ENCODE peak calls at places on chromosomes 16 and 17, in seven cellular contexts. One of them, this sample, is unnamed.
A peak's percentile ranks its signal among the peaks of the same experiment; 100 is the strongest.

GRCh38 chr17:74875970-74876593 is 3.3 kb upstream of the FDXR start:
- DNase-seq in mesendoderm: peak; percentile 44
- DNase-seq in H1: no peak
- DNase-seq in H9: no peak
- DNase-seq in IMR-90: no peak
- DNase-seq in neuronal stem cell: no peak
- DNase-seq in trophoblast cell: no peak
- DNase-seq in this sample: no peak

GRCh38 chr17:7356072-7356549 is 1.2 kb downstream of the TMEM95 start:
- DNase-seq in H1: peak; percentile 82
- DNase-seq in H9: peak; percentile 98
- DNase-seq in IMR-90: peak; percentile 53
- DNase-seq in mesendoderm: peak; percentile 91
- DNase-seq in trophoblast cell: peak; percentile 93
- DNase-seq in neuronal stem cell: peak; percentile 76
- DNase-seq in this sample: peak; percentile 67

GRCh38 chr17:76683921-76684745 is 26.6 kb downstream of the MXRA7 start:
- DNase-seq in trophoblast cell: no peak
- DNase-seq in neuronal stem cell: no peak
- DNase-seq in IMR-90: no peak
- DNase-seq in mesendoderm: no peak
- DNase-seq in H9: no peak
- DNase-seq in H1: no peak
- DNase-seq in this sample: no peak

GRCh38 chr16:70163596-70163995 is 10.0 kb upstream of the CLEC18C start:
- DNase-seq in neuronal stem cell: no peak
- DNase-seq in H1: no peak
- DNase-seq in mesendoderm: no peak
- DNase-seq in H9: no peak
- DNase-seq in IMR-90: no peak
- DNase-seq in trophoblast cell: no peak
- DNase-seq in this sample: no peak

GRCh38 chr16:68473358-68474064 is 25.2 kb upstream of the SMPD3 start:
- DNase-seq in IMR-90: no peak
- DNase-seq in H9: no peak
- DNase-seq in H1: no peak
- DNase-seq in mesendoderm: no peak
- DNase-seq in trophoblast cell: no peak
- DNase-seq in neuronal stem cell: no peak
- DNase-seq in this sample: no peak

GRCh38 chr17:42120161-42121065 is 754 bp downstream of the KAT2A start:
- DNase-seq in IMR-90: no peak
- DNase-seq in mesendoderm: no peak
- DNase-seq in H9: peak; percentile 85
- DNase-seq in H1: no peak
- DNase-seq in neuronal stem cell: no peak
- DNase-seq in trophoblast cell: no peak
- DNase-seq in this sample: no peak

GRCh38 chr17:78379134-78379497 is 667 bp downstream of the PGS1 start:
- DNase-seq in H1: no peak
- DNase-seq in H9: no peak
- DNase-seq in IMR-90: peak; percentile 95
- DNase-seq in mesendoderm: peak; percentile 66
- DNase-seq in trophoblast cell: peak; percentile 62
- DNase-seq in neuronal stem cell: no peak
- DNase-seq in this sample: peak; percentile 98

GRCh38 chr16:57070986-57071540 is 21.3 kb upstream of the CPNE2 start:
- DNase-seq in H1: no peak
- DNase-seq in neuronal stem cell: no peak
- DNase-seq in IMR-90: no peak
- DNase-seq in mesendoderm: no peak
- DNase-seq in trophoblast cell: no peak
- DNase-seq in H9: no peak
- DNase-seq in this sample: no peak

GRCh38 chr16:53768593-53768992 is 64.6 kb downstream of the FTO start:
- DNase-seq in neuronal stem cell: no peak
- DNase-seq in IMR-90: peak; percentile 87
- DNase-seq in H1: no peak
- DNase-seq in H9: no peak
- DNase-seq in trophoblast cell: no peak
- DNase-seq in mesendoderm: no peak
- DNase-seq in this sample: peak; percentile 94

GRCh38 chr16:85172465-85173071 is 60.3 kb upstream of the CIBAR2 start:
- DNase-seq in H1: no peak
- DNase-seq in mesendoderm: peak; percentile 77
- DNase-seq in H9: peak; percentile 70
- DNase-seq in neuronal stem cell: no peak
- DNase-seq in IMR-90: peak; percentile 53
- DNase-seq in trophoblast cell: peak; percentile 44
- DNase-seq in this sample: peak; percentile 66

GRCh38 chr16:85173981-85174751 is 61.9 kb upstream of the CIBAR2 start:
- DNase-seq in mesendoderm: peak; percentile 85
- DNase-seq in H9: no peak
- DNase-seq in trophoblast cell: peak; percentile 77
- DNase-seq in neuronal stem cell: no peak
- DNase-seq in H1: no peak
- DNase-seq in IMR-90: peak; percentile 89
- DNase-seq in this sample: peak; percentile 93

GRCh38 chr16:85174871-85175723 is 62.8 kb upstream of the CIBAR2 start:
- DNase-seq in H1: no peak
- DNase-seq in IMR-90: peak; percentile 54
- DNase-seq in trophoblast cell: no peak
- DNase-seq in mesendoderm: no peak
- DNase-seq in neuronal stem cell: no peak
- DNase-seq in H9: no peak
- DNase-seq in this sample: peak; percentile 72

GRCh38 chr16:85171809-85172464 is 59.7 kb upstream of the CIBAR2 start:
- DNase-seq in H1: no peak
- DNase-seq in neuronal stem cell: no peak
- DNase-seq in mesendoderm: no peak
- DNase-seq in IMR-90: no peak
- DNase-seq in trophoblast cell: peak; percentile 51
- DNase-seq in H9: no peak
- DNase-seq in this sample: no peak

DNA sequence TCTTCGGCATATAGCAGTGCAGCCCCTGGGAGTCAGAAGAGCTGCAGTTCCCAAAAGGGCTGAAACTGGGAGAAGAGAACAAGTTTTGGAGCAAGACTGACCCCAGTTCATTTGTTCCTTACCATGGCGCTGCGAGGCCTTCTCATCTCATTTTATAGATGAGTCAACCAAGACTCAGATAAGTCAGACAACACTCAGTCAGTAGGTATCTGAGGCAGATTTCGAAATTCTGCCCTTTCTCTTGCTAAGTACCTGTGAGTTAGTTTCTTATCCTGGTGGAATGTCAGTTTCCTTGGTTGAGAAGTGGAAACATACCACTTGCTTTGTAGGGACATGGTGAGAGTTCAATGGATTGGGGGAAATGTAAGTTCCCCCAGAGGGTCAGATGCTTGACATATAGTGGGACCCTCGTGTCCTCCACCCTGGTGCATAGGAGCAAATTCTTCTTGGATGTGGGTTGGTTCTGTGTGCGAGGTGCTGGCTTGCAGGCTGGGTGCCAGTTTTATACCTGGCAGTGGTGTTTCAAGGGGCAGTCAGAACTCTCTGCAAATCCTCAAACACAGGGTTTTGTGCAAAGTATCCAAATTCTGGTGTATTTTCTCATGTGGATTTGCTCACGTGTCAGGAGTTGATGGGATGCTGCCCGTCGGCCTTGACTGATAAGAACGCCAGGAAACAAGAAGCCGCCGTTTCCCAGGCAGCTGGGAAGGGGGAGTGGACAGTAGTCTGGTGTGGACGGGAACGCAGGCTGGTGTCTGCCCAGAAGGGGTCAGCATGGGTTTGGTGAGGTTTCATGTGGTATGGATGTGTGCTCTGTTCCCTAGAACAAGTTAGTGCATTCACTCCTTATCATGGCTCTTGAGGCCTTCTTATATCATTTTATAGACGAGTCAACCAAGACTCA is 61.1 kb upstream of the CIBAR2 start:
- DNase-seq in mesendoderm: peak; percentile 80
- DNase-seq in H9: no peak
- DNase-seq in neuronal stem cell: no peak
- DNase-seq in H1: no peak
- DNase-seq in IMR-90: peak; percentile 97
- DNase-seq in trophoblast cell: peak; percentile 95
- DNase-seq in this sample: peak; percentile 91
- H3K27ac ChIP-seq in mesendoderm: no peak overlapping the region
- H3K27ac ChIP-seq in H9: no peak overlapping the region
- H3K27ac ChIP-seq in neuronal stem cell: no peak overlapping the region
- H3K27ac ChIP-seq in H1: no peak overlapping the region
- H3K27ac ChIP-seq in IMR-90: peak overlapping the region; percentile 81
- H3K27ac ChIP-seq in trophoblast cell: peak overlapping the region; percentile 81
- H3K27ac ChIP-seq in this sample: peak overlapping the region; percentile 82

DNA sequence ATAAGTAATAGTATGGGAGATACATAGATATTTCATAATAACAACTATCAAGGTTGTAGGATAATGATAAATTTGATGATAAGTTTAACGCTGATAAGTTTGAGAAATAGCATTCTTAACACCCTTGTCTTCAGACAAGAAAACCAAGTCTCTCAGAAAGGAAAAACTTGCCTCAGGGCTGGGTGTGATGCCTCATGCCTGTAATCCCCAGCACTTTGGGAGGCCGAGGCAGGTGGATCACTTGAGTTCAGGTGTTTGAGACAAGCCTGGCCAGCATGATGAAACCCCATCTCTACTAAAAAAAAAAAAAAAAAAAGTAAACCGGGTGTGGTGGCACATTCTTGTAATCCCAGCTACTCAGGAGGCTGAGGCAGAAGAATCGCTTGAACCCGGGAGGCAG is 90.7 kb downstream of the SHISA9 start:
- DNase-seq in IMR-90: no peak
- DNase-seq in trophoblast cell: peak; percentile 76
- DNase-seq in neuronal stem cell: no peak
- DNase-seq in H9: no peak
- DNase-seq in mesendoderm: no peak
- DNase-seq in H1: no peak
- DNase-seq in this sample: no peak
- H2BK5ac ChIP-seq in IMR-90: no peak overlapping the region
- H2BK5ac ChIP-seq in trophoblast cell: no peak overlapping the region
- H2BK5ac ChIP-seq in neuronal stem cell: no peak overlapping the region
- H2BK5ac ChIP-seq in H9: no peak overlapping the region
- H2BK5ac ChIP-seq in mesendoderm: no peak overlapping the region
- H2BK5ac ChIP-seq in H1: no peak overlapping the region
- H2BK5ac ChIP-seq in this sample: no peak overlapping the region

GRCh38 chr17:1577186-1577585 is 14.6 kb upstream of the PITPNA start:
- DNase-seq in H1: no peak
- DNase-seq in mesendoderm: peak; percentile 74
- DNase-seq in H9: peak; percentile 83
- DNase-seq in trophoblast cell: peak; percentile 59
- DNase-seq in neuronal stem cell: no peak
- DNase-seq in IMR-90: peak; percentile 89
- DNase-seq in this sample: peak; percentile 96

GRCh38 chr17:1574697-1575471 is 12.3 kb upstream of the PITPNA start:
- DNase-seq in trophoblast cell: peak; percentile 25
- DNase-seq in mesendoderm: peak; percentile 61
- DNase-seq in IMR-90: no peak
- DNase-seq in H1: no peak
- DNase-seq in H9: peak; percentile 90
- DNase-seq in neuronal stem cell: no peak
- DNase-seq in this sample: no peak

GRCh38 chr17:1577657-1578428 is 15.3 kb upstream of the PITPNA start:
- DNase-seq in neuronal stem cell: no peak
- DNase-seq in H9: no peak
- DNase-seq in IMR-90: no peak
- DNase-seq in H1: no peak
- DNase-seq in mesendoderm: no peak
- DNase-seq in trophoblast cell: peak; percentile 58
- DNase-seq in this sample: no peak

GRCh38 chr17:1573932-1574696 is 11.5 kb upstream of the PITPNA start:
- DNase-seq in trophoblast cell: peak; percentile 90
- DNase-seq in IMR-90: peak; percentile 66
- DNase-seq in H9: peak; percentile 93
- DNase-seq in mesendoderm: peak; percentile 79
- DNase-seq in neuronal stem cell: peak; percentile 55
- DNase-seq in H1: no peak
- DNase-seq in this sample: peak; percentile 77

GRCh38 chr17:1576500-1576899 is 13.9 kb upstream of the PITPNA start:
- DNase-seq in IMR-90: no peak
- DNase-seq in mesendoderm: no peak
- DNase-seq in H1: no peak
- DNase-seq in neuronal stem cell: no peak
- DNase-seq in H9: no peak
- DNase-seq in trophoblast cell: no peak
- DNase-seq in this sample: no peak
- H3K27ac ChIP-seq in IMR-90: no peak overlapping the region
- H3K27ac ChIP-seq in mesendoderm: no peak overlapping the region
- H3K27ac ChIP-seq in H1: no peak overlapping the region
- H3K27ac ChIP-seq in neuronal stem cell: no peak overlapping the region
- H3K27ac ChIP-seq in H9: no peak overlapping the region
- H3K27ac ChIP-seq in trophoblast cell: no peak overlapping the region
- H3K27ac ChIP-seq in this sample: no peak overlapping the region

DNA sequence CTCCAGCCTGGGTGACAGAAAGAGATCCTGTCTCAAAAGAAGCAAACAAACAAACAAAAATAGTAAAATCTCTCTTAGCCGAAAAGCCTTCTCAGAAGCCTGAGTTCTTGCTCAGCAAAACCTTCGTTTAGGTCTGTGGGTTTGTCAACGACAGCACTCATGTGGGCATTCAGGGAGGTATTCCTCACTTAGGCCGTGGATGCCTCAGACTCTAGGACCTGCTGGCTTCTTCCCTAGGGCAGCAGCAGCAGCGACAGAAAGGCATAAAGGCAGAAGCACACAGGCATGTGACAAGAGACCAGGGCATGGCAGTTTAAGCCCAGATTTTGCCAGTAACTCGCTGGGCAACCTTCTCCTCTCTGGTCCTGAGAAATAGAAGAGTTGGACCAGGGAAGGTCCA is 17.1 kb upstream of the SLC39A11 start:
- DNase-seq in mesendoderm: no peak
- DNase-seq in H9: no peak
- DNase-seq in IMR-90: no peak
- DNase-seq in trophoblast cell: peak; percentile 74
- DNase-seq in neuronal stem cell: no peak
- DNase-seq in H1: no peak
- DNase-seq in this sample: no peak
- H2BK5ac ChIP-seq in mesendoderm: no peak overlapping the region
- H2BK5ac ChIP-seq in H9: no peak overlapping the region
- H2BK5ac ChIP-seq in IMR-90: no peak overlapping the region
- H2BK5ac ChIP-seq in trophoblast cell: no peak overlapping the region
- H2BK5ac ChIP-seq in neuronal stem cell: no peak overlapping the region
- H2BK5ac ChIP-seq in H1: no peak overlapping the region
- H2BK5ac ChIP-seq in this sample: no peak overlapping the region

GRCh38 chr16:77564791-77565390 is 130.1 kb upstream of the ADAMTS18 start:
- DNase-seq in H9: no peak
- DNase-seq in H1: no peak
- DNase-seq in neuronal stem cell: no peak
- DNase-seq in trophoblast cell: peak; percentile 75
- DNase-seq in IMR-90: peak; percentile 8
- DNase-seq in mesendoderm: peak; percentile 52
- DNase-seq in this sample: peak; percentile 38
- H3K27ac ChIP-seq in H9: no peak overlapping the region
- H3K27ac ChIP-seq in H1: no peak overlapping the region
- H3K27ac ChIP-seq in neuronal stem cell: no peak overlapping the region
- H3K27ac ChIP-seq in trophoblast cell: no peak overlapping the region
- H3K27ac ChIP-seq in IMR-90: no peak overlapping the region
- H3K27ac ChIP-seq in mesendoderm: no peak overlapping the region
- H3K27ac ChIP-seq in this sample: no peak overlapping the region

GRCh38 chr16:984736-985135 is 3.2 kb downstream of the SOX8 start:
- DNase-seq in trophoblast cell: no peak
- DNase-seq in H1: no peak
- DNase-seq in H9: no peak
- DNase-seq in mesendoderm: no peak
- DNase-seq in neuronal stem cell: no peak
- DNase-seq in IMR-90: no peak
- DNase-seq in this sample: no peak
- H2BK5ac ChIP-seq in trophoblast cell: no peak overlapping the region
- H2BK5ac ChIP-seq in H1: no peak overlapping the region
- H2BK5ac ChIP-seq in H9: no peak overlapping the region
- H2BK5ac ChIP-seq in mesendoderm: no peak overlapping the region
- H2BK5ac ChIP-seq in neuronal stem cell: no peak overlapping the region
- H2BK5ac ChIP-seq in IMR-90: no peak overlapping the region
- H2BK5ac ChIP-seq in this sample: no peak overlapping the region